ENCODE peak calls at places on chromosomes 5 and 9, in seven cellular contexts. One of them, this sample, is unnamed.

GRCh38 chr5:160175438-160176218 is 53.7 kb upstream of the FABP6 start:
- DNase-seq in ovary: peak
- DNase-seq in type B pancreatic cell: no peak
- DNase-seq in fibroblast of lung: peak
- DNase-seq in heart left ventricle: peak
- DNase-seq in fibroblast of mammary gland: peak
- DNase-seq in heart right ventricle: peak
- DNase-seq in this sample: no peak

GRCh38 chr5:125595095-125595494 is 828.1 kb upstream of the GRAMD2B start:
- DNase-seq in type B pancreatic cell: no peak
- DNase-seq in heart left ventricle: peak
- DNase-seq in ovary: peak
- DNase-seq in heart right ventricle: peak
- DNase-seq in fibroblast of lung: peak
- DNase-seq in fibroblast of mammary gland: no peak
- DNase-seq in this sample: no peak

GRCh38 chr5:117093653-117094052 is 519.0 kb upstream of the SEMA6A start:
- DNase-seq in ovary: no peak
- DNase-seq in type B pancreatic cell: no peak
- DNase-seq in fibroblast of lung: no peak
- DNase-seq in fibroblast of mammary gland: no peak
- DNase-seq in heart right ventricle: no peak
- DNase-seq in heart left ventricle: no peak
- DNase-seq in this sample: no peak

GRCh38 chr9:134063876-134064450 is 3.9 kb downstream of the BRD3 start:
- DNase-seq in fibroblast of lung: no peak
- DNase-seq in heart left ventricle: no peak
- DNase-seq in ovary: no peak
- DNase-seq in heart right ventricle: no peak
- DNase-seq in fibroblast of mammary gland: no peak
- DNase-seq in type B pancreatic cell: no peak
- DNase-seq in this sample: peak

GRCh38 chr5:131959136-131959535 is 13.7 kb upstream of the MEIKIN start:
- DNase-seq in ovary: no peak
- DNase-seq in heart right ventricle: no peak
- DNase-seq in fibroblast of lung: no peak
- DNase-seq in heart left ventricle: no peak
- DNase-seq in fibroblast of mammary gland: no peak
- DNase-seq in type B pancreatic cell: no peak
- DNase-seq in this sample: no peak

GRCh38 chr5:66540078-66540477 is 56.1 kb upstream of the MAST4 start:
- DNase-seq in heart right ventricle: no peak
- DNase-seq in fibroblast of lung: peak
- DNase-seq in fibroblast of mammary gland: no peak
- DNase-seq in ovary: no peak
- DNase-seq in type B pancreatic cell: no peak
- DNase-seq in heart left ventricle: no peak
- DNase-seq in this sample: no peak

GRCh38 chr9:132631280-132631679 is 38.5 kb downstream of the DDX31 start:
- DNase-seq in ovary: no peak
- DNase-seq in heart right ventricle: no peak
- DNase-seq in fibroblast of mammary gland: peak
- DNase-seq in heart left ventricle: no peak
- DNase-seq in fibroblast of lung: peak
- DNase-seq in type B pancreatic cell: no peak
- DNase-seq in this sample: no peak

GRCh38 chr5:34715711-34716110 is 59.6 kb downstream of the RAI14 start:
- DNase-seq in heart right ventricle: no peak
- DNase-seq in fibroblast of lung: peak
- DNase-seq in heart left ventricle: no peak
- DNase-seq in type B pancreatic cell: no peak
- DNase-seq in ovary: no peak
- DNase-seq in fibroblast of mammary gland: peak
- DNase-seq in this sample: no peak

GRCh38 chr5:1141827-1142226 is 30.0 kb upstream of the SLC12A7 start:
- DNase-seq in type B pancreatic cell: no peak
- DNase-seq in heart left ventricle: no peak
- DNase-seq in fibroblast of mammary gland: no peak
- DNase-seq in fibroblast of lung: no peak
- DNase-seq in heart right ventricle: peak
- DNase-seq in ovary: no peak
- DNase-seq in this sample: no peak

GRCh38 chr5:129400395-129400983 is 59.6 kb upstream of the ADAMTS19 start:
- DNase-seq in fibroblast of lung: no peak
- DNase-seq in heart left ventricle: no peak
- DNase-seq in heart right ventricle: no peak
- DNase-seq in ovary: no peak
- DNase-seq in type B pancreatic cell: no peak
- DNase-seq in fibroblast of mammary gland: peak
- DNase-seq in this sample: no peak

GRCh38 chr9:15743512-15743911 is 190.7 kb downstream of the CCDC171 start:
- DNase-seq in heart right ventricle: no peak
- DNase-seq in fibroblast of mammary gland: no peak
- DNase-seq in ovary: no peak
- DNase-seq in heart left ventricle: no peak
- DNase-seq in fibroblast of lung: no peak
- DNase-seq in type B pancreatic cell: no peak
- DNase-seq in this sample: no peak

GRCh38 chr5:83405662-83406061 is 65.9 kb upstream of the VCAN start:
- DNase-seq in type B pancreatic cell: no peak
- DNase-seq in ovary: no peak
- DNase-seq in fibroblast of mammary gland: no peak
- DNase-seq in heart left ventricle: no peak
- DNase-seq in heart right ventricle: no peak
- DNase-seq in fibroblast of lung: no peak
- DNase-seq in this sample: no peak
- TF ChIP-seq CTCF in type B pancreatic cell: no peak
- TF ChIP-seq CTCF in ovary: no peak
- TF ChIP-seq CTCF in fibroblast of mammary gland: no peak
- TF ChIP-seq CTCF in heart left ventricle: no peak
- TF ChIP-seq CTCF in heart right ventricle: no peak
- TF ChIP-seq CTCF in fibroblast of lung: no peak
- TF ChIP-seq CTCF in this sample: no peak

DNA sequence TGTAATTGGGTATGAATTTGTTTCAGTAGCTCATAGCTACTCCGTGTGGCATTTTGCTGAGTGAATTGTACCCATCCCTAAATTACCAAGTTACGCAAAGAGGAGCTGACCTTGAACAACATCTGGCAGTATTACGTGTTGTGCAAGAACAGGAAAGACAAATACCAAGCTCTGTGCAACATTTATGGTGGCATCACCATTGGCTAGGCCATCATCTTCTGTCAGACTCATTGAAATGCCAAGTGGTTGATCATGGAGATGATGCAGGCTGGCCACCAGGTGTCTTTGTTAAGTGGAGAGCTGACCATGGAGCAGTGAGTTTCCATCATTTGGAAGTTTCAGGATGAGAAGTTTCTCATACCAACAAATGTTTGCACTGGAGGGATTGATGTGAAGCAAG is 15.0 kb downstream of the ZSWIM6 start:
- DNase-seq in fibroblast of mammary gland: peak
- DNase-seq in heart left ventricle: no peak
- DNase-seq in heart right ventricle: no peak
- DNase-seq in fibroblast of lung: no peak
- DNase-seq in ovary: no peak
- DNase-seq in type B pancreatic cell: no peak
- DNase-seq in this sample: no peak
- TF ChIP-seq CTCF in fibroblast of mammary gland: no peak
- TF ChIP-seq CTCF in heart left ventricle: no peak
- TF ChIP-seq CTCF in heart right ventricle: no peak
- TF ChIP-seq CTCF in fibroblast of lung: no peak
- TF ChIP-seq CTCF in ovary: no peak
- TF ChIP-seq CTCF in type B pancreatic cell: no peak
- TF ChIP-seq CTCF in this sample: no peak

GRCh38 chr5:54254482-54255198 is 55.7 kb downstream of the ARL15 start:
- DNase-seq in type B pancreatic cell: no peak
- DNase-seq in heart left ventricle: no peak
- DNase-seq in fibroblast of lung: peak
- DNase-seq in heart right ventricle: no peak
- DNase-seq in fibroblast of mammary gland: peak
- DNase-seq in ovary: no peak
- DNase-seq in this sample: no peak
- TF ChIP-seq CTCF in type B pancreatic cell: no peak
- TF ChIP-seq CTCF in heart left ventricle: peak
- TF ChIP-seq CTCF in fibroblast of lung: peak
- TF ChIP-seq CTCF in heart right ventricle: peak
- TF ChIP-seq CTCF in fibroblast of mammary gland: peak
- TF ChIP-seq CTCF in ovary: no peak
- TF ChIP-seq CTCF in this sample: no peak

GRCh38 chr5:11335881-11336760 is 568.1 kb downstream of the CTNND2 start:
- DNase-seq in fibroblast of lung: no peak
- DNase-seq in heart right ventricle: no peak
- DNase-seq in ovary: no peak
- DNase-seq in type B pancreatic cell: no peak
- DNase-seq in heart left ventricle: no peak
- DNase-seq in fibroblast of mammary gland: no peak
- DNase-seq in this sample: no peak

GRCh38 chr5:11329676-11330075 is 568.6 kb upstream of the DAP start:
- DNase-seq in heart left ventricle: no peak
- DNase-seq in ovary: no peak
- DNase-seq in type B pancreatic cell: no peak
- DNase-seq in fibroblast of mammary gland: no peak
- DNase-seq in heart right ventricle: no peak
- DNase-seq in fibroblast of lung: no peak
- DNase-seq in this sample: no peak

GRCh38 chr5:11334404-11334803 is 569.8 kb downstream of the CTNND2 start:
- DNase-seq in heart right ventricle: no peak
- DNase-seq in fibroblast of lung: no peak
- DNase-seq in ovary: no peak
- DNase-seq in type B pancreatic cell: no peak
- DNase-seq in fibroblast of mammary gland: no peak
- DNase-seq in heart left ventricle: no peak
- DNase-seq in this sample: no peak
- TF ChIP-seq CTCF in heart right ventricle: no peak
- TF ChIP-seq CTCF in fibroblast of lung: no peak
- TF ChIP-seq CTCF in ovary: no peak
- TF ChIP-seq CTCF in type B pancreatic cell: no peak
- TF ChIP-seq CTCF in fibroblast of mammary gland: no peak
- TF ChIP-seq CTCF in heart left ventricle: no peak
- TF ChIP-seq CTCF in this sample: no peak

GRCh38 chr5:154364845-154365244 is 81.0 kb upstream of the SAP30L start:
- DNase-seq in fibroblast of lung: no peak
- DNase-seq in fibroblast of mammary gland: no peak
- DNase-seq in ovary: no peak
- DNase-seq in heart left ventricle: no peak
- DNase-seq in type B pancreatic cell: no peak
- DNase-seq in heart right ventricle: no peak
- DNase-seq in this sample: no peak
- TF ChIP-seq CTCF in fibroblast of lung: no peak
- TF ChIP-seq CTCF in fibroblast of mammary gland: no peak
- TF ChIP-seq CTCF in ovary: no peak
- TF ChIP-seq CTCF in heart left ventricle: no peak
- TF ChIP-seq CTCF in type B pancreatic cell: no peak
- TF ChIP-seq CTCF in heart right ventricle: no peak
- TF ChIP-seq CTCF in this sample: no peak

GRCh38 chr9:8766096-8766495 is 966.5 kb upstream of the DMAC1 start:
- DNase-seq in heart right ventricle: no peak
- DNase-seq in fibroblast of mammary gland: peak
- DNase-seq in fibroblast of lung: peak
- DNase-seq in type B pancreatic cell: no peak
- DNase-seq in ovary: no peak
- DNase-seq in heart left ventricle: no peak
- DNase-seq in this sample: no peak

GRCh38 chr9:8764041-8764440 is 964.5 kb upstream of the DMAC1 start:
- DNase-seq in fibroblast of lung: peak
- DNase-seq in ovary: no peak
- DNase-seq in heart left ventricle: no peak
- DNase-seq in type B pancreatic cell: no peak
- DNase-seq in fibroblast of mammary gland: peak
- DNase-seq in heart right ventricle: no peak
- DNase-seq in this sample: no peak

GRCh38 chr9:8760000-8760767 is 960.6 kb upstream of the DMAC1 start:
- DNase-seq in fibroblast of mammary gland: no peak
- DNase-seq in fibroblast of lung: no peak
- DNase-seq in ovary: no peak
- DNase-seq in heart left ventricle: no peak
- DNase-seq in heart right ventricle: no peak
- DNase-seq in type B pancreatic cell: no peak
- DNase-seq in this sample: no peak

DNA sequence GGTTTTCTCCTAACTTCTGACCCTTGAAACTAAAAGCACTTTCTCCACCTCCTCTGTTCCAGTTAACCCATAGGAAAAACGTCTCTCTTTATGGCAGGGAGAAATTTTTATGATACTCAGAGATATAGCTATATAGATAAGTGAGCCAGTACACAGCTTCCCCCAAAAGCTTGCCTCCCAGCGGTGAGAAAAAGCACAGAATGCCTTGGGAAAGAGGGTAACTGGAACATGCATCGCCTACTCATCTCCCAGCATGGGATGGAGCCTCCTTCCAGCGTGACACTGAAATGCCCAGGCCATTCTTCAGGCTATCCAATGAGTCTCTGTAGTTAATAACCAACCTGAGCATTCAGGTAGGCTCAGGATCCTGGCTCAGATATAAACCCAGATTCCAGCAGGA is 963.1 kb upstream of the DMAC1 start:
- DNase-seq in heart right ventricle: no peak
- DNase-seq in heart left ventricle: no peak
- DNase-seq in ovary: no peak
- DNase-seq in fibroblast of mammary gland: no peak
- DNase-seq in type B pancreatic cell: no peak
- DNase-seq in fibroblast of lung: no peak
- DNase-seq in this sample: no peak
- TF ChIP-seq CTCF in heart right ventricle: no peak
- TF ChIP-seq CTCF in heart left ventricle: no peak
- TF ChIP-seq CTCF in ovary: no peak
- TF ChIP-seq CTCF in fibroblast of mammary gland: no peak
- TF ChIP-seq CTCF in type B pancreatic cell: peak
- TF ChIP-seq CTCF in fibroblast of lung: no peak
- TF ChIP-seq CTCF in this sample: no peak

GRCh38 chr5:111857633-111858032 is 100.6 kb upstream of the NREP start:
- DNase-seq in heart left ventricle: no peak
- DNase-seq in heart right ventricle: no peak
- DNase-seq in type B pancreatic cell: no peak
- DNase-seq in fibroblast of mammary gland: peak
- DNase-seq in fibroblast of lung: no peak
- DNase-seq in ovary: no peak
- DNase-seq in this sample: no peak
- TF ChIP-seq CTCF in heart left ventricle: no peak
- TF ChIP-seq CTCF in heart right ventricle: no peak
- TF ChIP-seq CTCF in type B pancreatic cell: no peak
- TF ChIP-seq CTCF in fibroblast of mammary gland: peak
- TF ChIP-seq CTCF in fibroblast of lung: no peak
- TF ChIP-seq CTCF in ovary: no peak
- TF ChIP-seq CTCF in this sample: no peak

GRCh38 chr5:141150215-141150992 is 547 bp downstream of the PCDHB6 start:
- DNase-seq in heart right ventricle: no peak
- DNase-seq in fibroblast of lung: no peak
- DNase-seq in type B pancreatic cell: no peak
- DNase-seq in ovary: no peak
- DNase-seq in heart left ventricle: no peak
- DNase-seq in fibroblast of mammary gland: no peak
- DNase-seq in this sample: no peak
- TF ChIP-seq CTCF in heart right ventricle: no peak
- TF ChIP-seq CTCF in fibroblast of lung: no peak
- TF ChIP-seq CTCF in type B pancreatic cell: no peak
- TF ChIP-seq CTCF in ovary: no peak
- TF ChIP-seq CTCF in heart left ventricle: no peak
- TF ChIP-seq CTCF in fibroblast of mammary gland: no peak
- TF ChIP-seq CTCF in this sample: no peak

DNA sequence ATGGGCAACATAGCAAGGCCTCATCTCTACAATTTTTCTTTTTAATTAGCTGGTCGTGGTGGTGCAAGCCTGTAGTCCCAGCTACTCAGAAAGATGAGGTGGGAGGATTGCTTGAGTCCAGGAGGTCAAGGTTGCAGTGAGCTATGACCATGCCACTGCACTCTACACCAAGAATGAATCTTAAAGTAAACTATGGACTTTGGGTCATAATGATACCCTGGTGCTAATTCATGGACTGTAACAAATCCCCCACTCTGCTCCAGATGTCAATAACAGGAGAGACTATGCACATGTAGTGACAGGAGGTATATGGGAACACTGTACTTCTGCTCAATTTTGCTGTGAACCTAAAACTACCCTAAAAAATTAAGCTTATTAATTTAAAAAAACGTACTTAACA is 155.4 kb downstream of the CEMIP2 start:
- DNase-seq in heart left ventricle: no peak
- DNase-seq in heart right ventricle: no peak
- DNase-seq in fibroblast of mammary gland: no peak
- DNase-seq in fibroblast of lung: no peak
- DNase-seq in ovary: no peak
- DNase-seq in type B pancreatic cell: no peak
- DNase-seq in this sample: no peak
- TF ChIP-seq CTCF in heart left ventricle: no peak
- TF ChIP-seq CTCF in heart right ventricle: no peak
- TF ChIP-seq CTCF in fibroblast of mammary gland: no peak
- TF ChIP-seq CTCF in fibroblast of lung: no peak
- TF ChIP-seq CTCF in ovary: no peak
- TF ChIP-seq CTCF in type B pancreatic cell: no peak
- TF ChIP-seq CTCF in this sample: no peak